ENCODE peak calls at places on chromosome 16, in ten cellular contexts. N is ovary, J is HCT116, G is A549, I is adrenal gland, M is spleen, T is transverse colon, E is breast epithelium, P is Peyer's patch, Z is uterus. Y is an unnamed sample.

GRCh38 chr16:89118361-89119061 is 24.9 kb downstream of the ACSF3 start:
- DNase-seq in N (peak; percentile 69), J (no peak), G (no peak), I (peak; percentile 92), M (peak; percentile 73), T (peak; percentile 3), E (no peak), P (peak; percentile 41), Z (no peak), Y (no peak)

GRCh38 chr16:56354016-56354415 is 71.3 kb downstream of the AMFR start:
- DNase-seq in N (peak; percentile 6), J (no peak), G (no peak), I (no peak), M (no peak), T (peak; percentile 4), E (peak; percentile 28), P (no peak), Z (peak; percentile 6), Y (no peak)

GRCh38 chr16:31875112-31875803 is 1.7 kb downstream of the ZNF267 start:
- DNase-seq in N (no peak), J (no peak), G (no peak), I (no peak), M (no peak), T (no peak), E (no peak), P (no peak), Z (no peak), Y (no peak)

GRCh38 chr16:20798364-20798763 is 7.9 kb downstream of the ERI2 start:
- DNase-seq in N (no peak), J (no peak), G (no peak), I (no peak), M (no peak), T (no peak), E (no peak), P (no peak), Z (no peak), Y (no peak)

GRCh38 chr16:19382887-19383816 is 34.5 kb upstream of the TMC5 start:
- DNase-seq in N (no peak), J (no peak), G (no peak), I (no peak), M (no peak), T (no peak), E (no peak), P (no peak), Z (no peak), Y (no peak)

GRCh38 chr16:7014756-7015155 is 317.9 kb upstream of the RBFOX1 start:
- DNase-seq in N (no peak), J (no peak), G (no peak), I (no peak), M (no peak), T (no peak), E (no peak), P (no peak), Z (no peak), Y (no peak)

GRCh38 chr16:74563828-74564263 is 43.1 kb downstream of the GLG1 start:
- DNase-seq in N (no peak), J (peak; percentile 59), G (peak; percentile 41), I (peak; percentile 82), M (no peak), T (no peak), E (no peak), P (peak; percentile 53), Z (no peak), Y (peak; percentile 16)

GRCh38 chr16:46817961-46818360 is 13.0 kb downstream of the C16orf87 start:
- DNase-seq in N (no peak), J (no peak), G (no peak), I (peak; percentile 51), M (no peak), T (no peak), E (no peak), P (no peak), Z (no peak), Y (no peak)

GRCh38 chr16:49856741-49857330 is 924 bp upstream of the ZNF423 start:
- DNase-seq in N (peak; percentile 83), J (peak; percentile 35), G (peak; percentile 78), I (peak; percentile 77), M (peak; percentile 84), T (peak; percentile 86), E (peak; percentile 69), P (peak; percentile 79), Z (peak; percentile 79), Y (peak; percentile 84)

GRCh38 chr16:84477661-84478060 is 26.8 kb downstream of the MEAK7 start:
- DNase-seq in N (no peak), J (no peak), G (no peak), I (no peak), M (peak; percentile 22), T (no peak), E (no peak), P (no peak), Z (no peak), Y (no peak)

GRCh38 chr16:70736454-70737376 is 50.9 kb upstream of the MTSS2 start:
- DNase-seq in N (no peak), J (no peak), G (no peak), I (no peak), M (no peak), T (no peak), E (no peak), P (no peak), Z (no peak), Y (no peak)

GRCh38 chr16:48194828-48195566 is 39.2 kb upstream of the ABCC12 start:
- DNase-seq in N (no peak), J (no peak), G (peak; percentile 54), I (no peak), M (no peak), T (no peak), E (no peak), P (no peak), Z (no peak), Y (no peak)

GRCh38 chr16:24129412-24129918 is 126.7 kb upstream of the CACNG3 start:
- DNase-seq in N (no peak), J (no peak), G (no peak), I (no peak), M (no peak), T (no peak), E (no peak), P (no peak), Z (no peak), Y (no peak)

GRCh38 chr16:24130494-24131085 is 125.5 kb upstream of the CACNG3 start:
- DNase-seq in N (no peak), J (no peak), G (no peak), I (no peak), M (no peak), T (no peak), E (no peak), P (no peak), Z (no peak), Y (no peak)

GRCh38 chr16:24123275-24123674 is 132.9 kb upstream of the CACNG3 start:
- DNase-seq in N (no peak), J (no peak), G (no peak), I (no peak), M (no peak), T (no peak), E (no peak), P (no peak), Z (no peak), Y (no peak)

GRCh38 chr16:24124291-24124690 is 131.8 kb upstream of the CACNG3 start:
- DNase-seq in N (no peak), J (no peak), G (no peak), I (no peak), M (no peak), T (no peak), E (no peak), P (no peak), Z (no peak), Y (no peak)

GRCh38 chr16:24125199-24125598 is 130.9 kb upstream of the CACNG3 start:
- DNase-seq in N (no peak), J (no peak), G (no peak), I (no peak), M (no peak), T (no peak), E (no peak), P (no peak), Z (no peak), Y (no peak)
- TF ChIP-seq POLR2A in N (no peak), J (no peak), G (no peak), I (no peak), M (no peak), T (no peak), E (no peak), P (no peak), Z (no peak), Y (no peak)

GRCh38 chr16:67144943-67145342 is 5.9 kb downstream of the B3GNT9 start:
- DNase-seq in N (no peak), J (no peak), G (no peak), I (no peak), M (peak; percentile 33), T (no peak), E (peak; percentile 10), P (no peak), Z (no peak), Y (no peak)
- TF ChIP-seq CTCF in N (no peak), J (no peak), G (no peak), I (no peak), M (no peak), T (no peak), E (no peak), P (no peak), Z (no peak), Y (no peak)

GRCh38 chr16:28309811-28310311 is 17.5 kb downstream of the SBK1 start:
- DNase-seq in N (no peak), J (no peak), G (no peak), I (no peak), M (peak; percentile 92), T (peak; percentile 20), E (no peak), P (peak; percentile 66), Z (no peak), Y (no peak)
- H3K4me1 ChIP-seq in N (no peaks in the 10 kb centered on the region), J (no peaks in the 10 kb centered on the region), G (no peaks in the 10 kb centered on the region), I (no peaks in the 10 kb centered on the region), M (peaks cover 17% of the 10 kb centered on the region), T (no peaks in the 10 kb centered on the region), E (no peaks in the 10 kb centered on the region), P (peaks cover 7% of the 10 kb centered on the region), Z (no peaks in the 10 kb centered on the region), Y (no peaks in the 10 kb centered on the region)

DNA sequence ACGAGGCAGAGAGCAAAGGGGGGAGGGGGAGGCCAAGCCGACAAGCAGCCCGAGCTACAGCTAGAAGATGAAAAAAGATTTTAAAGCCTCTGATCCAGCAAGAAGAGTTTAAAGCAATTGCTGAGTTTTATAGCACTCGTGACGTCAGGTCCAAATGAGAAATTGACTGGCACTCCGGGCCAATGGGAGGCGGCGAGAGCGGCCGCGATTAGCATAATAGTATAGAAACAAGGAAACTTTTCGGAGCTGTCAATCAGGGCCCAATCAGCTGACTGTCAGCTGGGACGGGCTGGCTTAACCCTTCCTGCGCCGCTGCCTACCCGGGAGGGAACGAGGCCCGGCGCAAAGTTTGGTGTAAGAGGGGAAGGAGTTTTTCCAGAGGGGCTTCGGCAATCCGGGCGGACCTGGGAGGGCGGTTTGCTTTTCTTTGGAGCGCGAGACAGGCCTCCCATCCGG is at the start of gene MAF:
- DNase-seq in N (peak; percentile 88), J (no peak), G (peak; percentile 72), I (peak; percentile 96), M (peak; percentile 93), T (peak; percentile 94), E (peak; percentile 82), P (peak; percentile 97), Z (peak; percentile 95), Y (peak; percentile 95)
- TF ChIP-seq POLR2A in N (no peak), J (no peak), G (no peak), I (peak; percentile 75), M (peak; percentile 74), T (peak; percentile 56), E (no peak), P (peak; percentile 90), Z (peak; percentile 15), Y (peak; percentile 85)

GRCh38 chr16:2037631-2038358 is 9.8 kb downstream of the NTHL1 start:
- DNase-seq in N (peak; percentile 53), J (no peak), G (no peak), I (no peak), M (no peak), T (no peak), E (no peak), P (no peak), Z (no peak), Y (no peak)
- TF ChIP-seq CTCF in N (no peak), J (no peak), G (no peak), I (no peak), M (no peak), T (no peak), E (no peak), P (no peak), Z (no peak), Y (no peak)